ENCODE peak calls at places on chromosomes 5 and 9, in five cellular contexts. E is foreskin keratinocyte; M is heart right ventricle; X is CD8-positive, alpha-beta T cell; V is activated CD8-positive, alpha-beta T cell treated with anti-CD3 and anti-CD28 coated beads for 36 hours. S is an unnamed sample.

GRCh38 chr5:123868267-123868666 is 356.3 kb downstream of the CSNK1G3 start:
- DNase-seq in X (no peak), V (no peak), E (no peak), M (no peak), S (no peak)

GRCh38 chr5:50593681-50594080 is 72.8 kb upstream of the PARP8 start:
- DNase-seq in X (peak), M (no peak), V (peak), E (no peak), S (peak)

GRCh38 chr5:105475401-105475800 is 1912.8 kb upstream of the NUDT12 start:
- DNase-seq in M (no peak), X (no peak), E (no peak), V (no peak), S (no peak)

GRCh38 chr5:40716590-40716989 is 36.9 kb downstream of the PTGER4 start:
- DNase-seq in V (no peak), E (no peak), X (no peak), M (no peak), S (no peak)

GRCh38 chr5:174750720-174751119 is 26.3 kb downstream of the MSX2 start:
- DNase-seq in E (peak), M (no peak), X (no peak), V (no peak), S (no peak)

GRCh38 chr5:119275146-119275872 is 80.5 kb upstream of the TNFAIP8 start:
- DNase-seq in X (no peak), M (no peak), V (no peak), E (peak), S (no peak)

GRCh38 chr9:128733256-128733655 is 9.3 kb upstream of the ZDHHC12 start:
- DNase-seq in E (peak), X (no peak), M (peak), V (peak), S (no peak)

GRCh38 chr5:98750693-98751092 is 22.8 kb upstream of the RGMB start:
- DNase-seq in M (no peak), E (peak), X (no peak), V (peak), S (no peak)

GRCh38 chr9:79015951-79016350 is 555.8 kb upstream of the TLE4 start:
- DNase-seq in X (no peak), V (no peak), M (no peak), E (no peak), S (no peak)

GRCh38 chr9:136457326-136457725 is 17.7 kb upstream of the INPP5E start:
- DNase-seq in V (no peak), X (no peak), M (no peak), E (no peak), S (no peak)

GRCh38 chr5:175745212-175745611 is 87.3 kb downstream of the HRH2 start:
- DNase-seq in M (no peak), X (no peak), V (no peak), E (no peak), S (no peak)

GRCh38 chr9:89440046-89440445 is 57.9 kb downstream of the SEMA4D start:
- DNase-seq in X (no peak), V (no peak), E (no peak), M (no peak), S (no peak)

GRCh38 chr9:86764230-86765039 is 182.9 kb downstream of the GAS1 start:
- DNase-seq in V (no peak), M (no peak), E (peak), X (no peak), S (no peak)

GRCh38 chr5:110377411-110378392 is 348.8 kb downstream of the TMEM232 start:
- DNase-seq in X (no peak), E (peak), M (no peak), V (no peak), S (no peak)

GRCh38 chr5:1536298-1537165 is 12.8 kb upstream of the LPCAT1 start:
- DNase-seq in V (peak), E (no peak), X (peak), M (no peak), S (peak)

GRCh38 chr9:126411948-126412284 is 85.3 kb downstream of the MVB12B start:
- DNase-seq in E (no peak), M (no peak), X (no peak), V (no peak), S (no peak)

GRCh38 chr5:58410441-58410840 is 49.4 kb downstream of the PLK2 start:
- DNase-seq in X (no peak), M (peak), V (no peak), E (peak), S (no peak)

GRCh38 chr9:115469826-115470225 is 351.9 kb upstream of the TNC start:
- DNase-seq in E (no peak), M (no peak), V (no peak), X (no peak), S (no peak)

GRCh38 chr9:123395276-123396006 is 39.4 kb downstream of the CRB2 start:
- DNase-seq in M (no peak), V (no peak), E (no peak), X (no peak), S (no peak)

GRCh38 chr5:102759700-102760099 is 4.6 kb downstream of the PAM start:
- DNase-seq in E (no peak), M (no peak), V (no peak), X (no peak), S (no peak)

GRCh38 chr9:107215381-107215780 is 67.7 kb upstream of the RAD23B start:
- DNase-seq in E (peak), M (no peak), X (no peak), V (no peak), S (no peak)

GRCh38 chr5:126695081-126695480 is 81.9 kb upstream of the LMNB1 start:
- DNase-seq in X (no peak), E (no peak), V (no peak), M (no peak), S (no peak)

GRCh38 chr9:130240410-130241197 is 25.0 kb upstream of the HMCN2 start:
- DNase-seq in M (peak), V (peak), E (peak), X (no peak), S (no peak)

GRCh38 chr5:61704289-61704688 is 372.2 kb downstream of the ZSWIM6 start:
- DNase-seq in X (no peak), M (no peak), E (peak), V (no peak), S (no peak)

GRCh38 chr9:95143591-95144561 is 173.6 kb downstream of the FANCC start:
- DNase-seq in V (no peak), M (peak), E (no peak), X (no peak), S (no peak)

GRCh38 chr9:18788256-18788655 is 244.8 kb downstream of the SAXO1 start:
- DNase-seq in E (no peak), X (no peak), V (no peak), M (no peak), S (no peak)

GRCh38 chr9:18793122-18793521 is 239.9 kb downstream of the SAXO1 start:
- DNase-seq in E (no peak), V (no peak), M (no peak), X (no peak), S (no peak)

GRCh38 chr9:18786196-18786595 is 246.8 kb downstream of the SAXO1 start:
- DNase-seq in X (no peak), M (no peak), V (no peak), E (no peak), S (no peak)

GRCh38 chr9:18786936-18787658 is 245.9 kb downstream of the SAXO1 start:
- DNase-seq in E (no peak), M (no peak), X (no peak), V (no peak), S (no peak)

GRCh38 chr9:18791074-18791473 is 241.9 kb downstream of the SAXO1 start:
- DNase-seq in X (no peak), E (no peak), V (peak), M (no peak), S (no peak)
- TF ChIP-seq CTCF in X (no peak), E (peak), V (no peak), M (no peak), S (no peak)

DNA sequence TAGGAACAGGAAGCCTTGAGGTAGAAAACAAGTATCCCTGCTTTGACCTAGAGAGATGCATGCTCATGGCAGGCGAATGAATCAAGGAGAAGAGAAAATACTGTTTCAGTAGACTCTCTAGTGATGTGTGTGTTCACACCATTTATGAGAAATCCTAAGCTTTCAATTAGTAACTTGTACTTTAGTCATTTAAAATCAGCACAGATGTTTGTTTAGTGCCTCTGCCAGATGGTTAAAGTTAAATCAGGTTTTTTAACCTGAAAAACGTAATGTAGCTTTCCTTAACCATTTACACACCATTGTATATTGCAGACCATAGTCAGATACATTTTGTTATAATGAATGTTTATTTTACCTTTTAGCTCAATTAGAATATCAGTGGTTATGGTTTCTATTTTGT is 5.0 kb downstream of the TJP2 start:
- DNase-seq in E (no peak), M (no peak), V (no peak), X (no peak), S (no peak)
- TF ChIP-seq CTCF in E (no peak), M (no peak), V (no peak), X (no peak), S (no peak)

GRCh38 chr5:149837680-149838269 is 106.8 kb downstream of the PDE6A start:
- DNase-seq in M (peak), E (no peak), X (no peak), V (peak), S (no peak)
- TF ChIP-seq CTCF in M (peak), E (peak), X (no peak), V (no peak), S (no peak)

GRCh38 chr5:32038537-32038936 is 135.6 kb downstream of the GOLPH3 start:
- DNase-seq in X (no peak), V (no peak), E (no peak), M (no peak), S (no peak)
- TF ChIP-seq CTCF in X (no peak), V (no peak), E (peak), M (no peak), S (no peak)

GRCh38 chr9:18208166-18209059 is 265.5 kb upstream of the ADAMTSL1 start:
- DNase-seq in X (no peak), V (peak), M (peak), E (peak), S (no peak)
- TF ChIP-seq CTCF in X (no peak), V (no peak), M (no peak), E (peak), S (no peak)

DNA sequence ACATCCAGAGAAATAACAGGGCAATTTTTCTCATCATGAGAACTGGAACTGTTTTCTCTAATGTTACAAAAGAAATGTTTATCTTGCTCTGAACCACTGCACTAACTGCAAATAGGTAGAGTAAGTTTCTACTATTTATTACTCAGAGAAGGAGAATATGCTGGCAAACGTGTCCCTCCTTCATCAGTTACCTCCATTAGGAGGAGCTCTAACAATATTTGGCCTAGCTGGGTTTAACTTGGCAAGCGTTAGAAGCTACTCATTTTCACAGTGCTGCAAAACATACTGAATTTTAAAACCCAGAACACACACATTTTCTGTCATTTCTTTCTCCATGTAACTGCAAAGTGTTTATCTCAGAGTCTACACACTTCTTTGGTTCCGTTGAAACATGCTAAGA is 101.0 kb upstream of the GABRG2 start:
- DNase-seq in E (peak), V (no peak), X (no peak), M (no peak), S (no peak)
- TF ChIP-seq CTCF in E (no peak), V (no peak), X (no peak), M (no peak), S (no peak)

S was measured in natural killer cell.